ENCODE peak calls at places on chromosomes 6 and 20, in eight cellular contexts. L is A549, B is IMR-90, P is lower leg skin, S is tibial nerve, A is prostate gland, T is heart left ventricle, U is uterus. E is an unnamed sample.

GRCh38 chr6:109296305-109296915 is 85.9 kb downstream of the CD164 start:
- DNase-seq in S (no peak), L (no peak), U (no peak), A (peak; percentile 24), B (no peak), P (no peak), T (no peak), E (no peak)

GRCh38 chr6:19880066-19880465 is 42.9 kb downstream of the ID4 start:
- DNase-seq in L (no peak), B (no peak), T (no peak), A (no peak), S (no peak), P (no peak), U (no peak), E (no peak)

GRCh38 chr6:170212051-170212756 is 78.7 kb downstream of the DLL1 start:
- DNase-seq in U (peak; percentile 6), B (no peak), P (no peak), A (peak; percentile 3), L (no peak), T (no peak), S (no peak), E (peak; percentile 71)

GRCh38 chr6:118813795-118814194 is 80.2 kb upstream of the ASF1A start:
- DNase-seq in P (no peak), S (no peak), B (peak; percentile 76), A (no peak), L (no peak), T (no peak), U (no peak), E (no peak)

GRCh38 chr6:153790881-153791473 is 248.1 kb upstream of the OPRM1 start:
- DNase-seq in S (no peak), P (no peak), A (no peak), T (no peak), U (no peak), L (no peak), B (no peak), E (no peak)

GRCh38 chr20:19758888-19759331 is 852 bp downstream of the RIN2 start:
- DNase-seq in P (peak; percentile 96), S (peak; percentile 44), B (no peak), A (peak; percentile 66), T (peak; percentile 93), U (peak; percentile 64), L (peak; percentile 55), E (peak; percentile 88)

GRCh38 chr6:6694368-6694780 is 105.9 kb downstream of the LY86 start:
- DNase-seq in P (peak; percentile 86), L (no peak), U (no peak), B (no peak), A (no peak), T (no peak), S (no peak), E (no peak)

GRCh38 chr6:55917756-55918415 is 42.5 kb upstream of the BMP5 start:
- DNase-seq in B (peak; percentile 48), T (no peak), L (no peak), A (no peak), P (no peak), U (no peak), S (no peak), E (no peak)

GRCh38 chr6:136250686-136251008 is 536 bp upstream of the MTFR2 start:
- DNase-seq in L (no peak), T (no peak), A (no peak), B (no peak), P (no peak), U (no peak), S (no peak), E (no peak)

GRCh38 chr6:136251394-136251793 is 1.3 kb upstream of the MTFR2 start:
- DNase-seq in U (no peak), A (no peak), P (no peak), B (no peak), L (no peak), T (no peak), S (no peak), E (no peak)

GRCh38 chr6:136249336-136249735 is 775 bp downstream of the MTFR2 start:
- DNase-seq in L (no peak), P (no peak), U (no peak), S (no peak), B (peak; percentile 56), A (no peak), T (no peak), E (no peak)

GRCh38 chr6:136252441-136252840 is 2.3 kb upstream of the MTFR2 start:
- DNase-seq in T (no peak), L (no peak), S (no peak), U (no peak), P (no peak), B (no peak), A (no peak), E (no peak)

DNA sequence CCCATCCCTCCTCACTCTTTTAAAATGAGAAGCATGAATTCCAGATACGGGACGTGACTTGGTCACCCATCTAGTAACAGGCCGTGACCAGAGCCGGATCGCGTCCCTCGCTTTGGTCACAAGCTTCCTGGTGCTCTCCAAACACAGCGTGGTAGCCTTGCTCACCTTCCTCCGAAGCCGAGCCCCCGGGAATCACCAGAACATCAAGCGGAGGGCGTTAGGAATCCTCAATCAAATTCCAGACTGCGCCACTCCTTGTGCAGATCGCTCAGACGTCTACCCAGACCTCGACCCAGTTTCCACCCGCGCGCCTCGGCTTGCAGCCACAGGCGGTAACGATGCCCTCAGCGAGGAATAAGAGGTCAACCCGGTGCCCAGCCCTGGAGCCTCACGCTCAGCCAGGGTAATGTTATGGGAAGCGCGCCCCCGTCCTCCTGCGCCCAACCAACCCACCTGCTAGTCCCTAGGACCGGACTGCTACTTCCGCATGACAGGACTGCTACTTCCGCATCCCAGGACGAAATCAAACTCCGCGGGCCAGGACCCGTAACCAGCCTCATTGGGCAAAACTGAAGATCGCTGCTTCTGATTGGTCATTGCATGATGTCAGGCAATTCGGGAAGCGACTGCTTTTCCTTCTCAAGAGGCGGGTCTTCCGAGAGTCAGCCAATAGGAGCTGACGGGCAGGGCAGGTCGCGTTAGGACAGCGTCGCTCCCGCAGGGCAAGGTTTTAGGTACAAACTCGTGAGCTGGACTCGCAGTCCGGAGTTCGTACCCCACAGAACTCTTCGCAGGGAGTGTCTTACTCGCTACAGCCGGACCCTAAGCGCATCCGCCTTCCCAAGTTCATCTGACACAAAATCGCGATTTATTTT is at the start of gene MTFR2:
- DNase-seq in U (peak; percentile 91), B (peak; percentile 99), P (peak; percentile 98), T (peak; percentile 97), S (peak; percentile 83), A (peak; percentile 97), L (peak; percentile 96), E (peak; percentile 97)
- TF ChIP-seq POLR2A in U (no peak), B (peak; percentile 82), P (no peak), T (no peak), S (no peak), A (peak; percentile 30), L (peak; percentile 50), E (no peak)

DNA sequence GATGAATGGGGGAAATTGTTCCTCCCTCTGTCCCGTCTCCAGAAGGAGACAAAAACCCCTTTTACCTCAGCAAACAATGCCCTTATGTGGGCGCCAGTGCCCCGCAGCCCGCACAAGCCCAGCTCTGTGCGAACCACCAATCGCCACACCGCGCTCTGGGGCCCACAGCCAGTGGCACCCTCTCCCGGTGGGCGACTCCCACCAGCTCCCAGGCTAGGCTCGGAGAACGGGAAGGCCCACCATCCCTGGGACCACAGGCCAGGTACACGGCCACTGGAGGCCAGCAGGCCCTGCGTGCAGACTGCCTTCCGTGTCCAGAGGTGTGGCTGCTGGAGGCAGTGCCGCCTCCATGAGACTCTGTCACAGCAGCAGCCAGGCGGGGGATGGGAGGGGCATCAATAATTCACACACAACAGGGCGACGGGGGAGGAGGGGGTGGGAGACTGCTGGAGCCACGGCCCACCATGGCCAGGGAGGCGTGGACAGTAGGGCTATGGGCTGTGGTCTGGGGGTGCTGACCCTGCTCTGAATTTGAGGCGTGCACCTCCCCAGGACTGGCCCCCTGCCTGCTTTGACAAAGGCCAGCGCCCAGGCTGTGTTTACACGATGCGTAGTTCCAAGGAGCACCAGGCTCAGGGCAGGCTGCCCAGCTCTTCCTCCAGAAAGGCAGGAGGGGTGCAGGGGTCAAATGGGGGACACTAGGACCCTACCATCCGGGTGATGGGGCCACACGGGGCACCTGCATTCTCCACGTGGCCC is 105.7 kb downstream of the ASXL1 start:
- DNase-seq in L (no peak), T (peak; percentile 25), U (no peak), S (no peak), B (no peak), A (peak; percentile 62), P (no peak), E (peak; percentile 66)
- TF ChIP-seq POLR2A in L (no peak), T (no peak), U (no peak), S (no peak), B (no peak), A (no peak), P (no peak), E (no peak)

GRCh38 chr6:134515976-134516375 is 198.1 kb upstream of the SGK1 start:
- DNase-seq in B (no peak), L (no peak), U (no peak), P (no peak), S (no peak), A (no peak), T (no peak), E (no peak)

GRCh38 chr6:134510121-134510520 is 192.2 kb upstream of the SGK1 start:
- DNase-seq in A (no peak), U (no peak), L (no peak), S (no peak), B (peak; percentile 85), T (no peak), P (no peak), E (no peak)

GRCh38 chr6:134510920-134511319 is 193.0 kb upstream of the SGK1 start:
- DNase-seq in B (no peak), P (no peak), S (no peak), T (no peak), A (no peak), L (no peak), U (no peak), E (no peak)

GRCh38 chr6:134511984-134512383 is 194.1 kb upstream of the SGK1 start:
- DNase-seq in B (no peak), L (no peak), S (no peak), A (no peak), P (no peak), T (no peak), U (no peak), E (no peak)

DNA sequence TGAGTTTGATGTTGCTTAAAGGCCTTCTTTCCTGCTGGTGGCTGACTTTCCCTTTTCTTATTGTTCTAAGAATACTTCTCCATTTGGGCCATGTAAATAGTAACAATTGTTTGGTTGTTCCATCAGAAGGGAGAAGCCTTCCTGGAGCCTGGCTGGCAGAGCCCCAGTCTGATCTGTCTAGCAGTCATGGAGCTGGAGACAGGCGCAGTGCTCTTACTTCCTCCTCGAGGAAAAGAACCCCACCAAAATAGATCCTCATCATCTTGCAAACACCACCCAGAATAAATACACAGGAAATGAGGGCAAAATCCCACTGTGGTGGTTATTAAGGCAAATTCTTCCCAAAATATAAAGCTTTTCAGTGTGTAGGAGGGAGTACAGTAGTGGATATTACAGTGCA is 195.0 kb upstream of the SGK1 start:
- DNase-seq in L (no peak), T (peak; percentile 80), B (peak; percentile 31), U (no peak), P (no peak), A (no peak), S (no peak), E (no peak)
- TF ChIP-seq POLR2A in L (no peak), T (no peak), B (no peak), U (no peak), P (no peak), A (no peak), S (no peak), E (no peak)

GRCh38 chr6:134956676-134957075 is 6.8 kb upstream of the ALDH8A1 start:
- DNase-seq in U (no peak), A (no peak), T (no peak), B (peak; percentile 43), P (no peak), S (no peak), L (no peak), E (no peak)

GRCh38 chr6:134962421-134962820 is 12.5 kb upstream of the ALDH8A1 start:
- DNase-seq in S (no peak), T (no peak), B (no peak), P (no peak), L (no peak), U (no peak), A (no peak), E (no peak)

GRCh38 chr6:134961366-134961765 is 11.5 kb upstream of the ALDH8A1 start:
- DNase-seq in A (no peak), L (no peak), B (no peak), T (no peak), U (no peak), S (no peak), P (no peak), E (no peak)

GRCh38 chr6:134956032-134956431 is 6.1 kb upstream of the ALDH8A1 start:
- DNase-seq in A (no peak), U (no peak), B (peak; percentile 19), P (no peak), S (no peak), T (no peak), L (no peak), E (no peak)

DNA sequence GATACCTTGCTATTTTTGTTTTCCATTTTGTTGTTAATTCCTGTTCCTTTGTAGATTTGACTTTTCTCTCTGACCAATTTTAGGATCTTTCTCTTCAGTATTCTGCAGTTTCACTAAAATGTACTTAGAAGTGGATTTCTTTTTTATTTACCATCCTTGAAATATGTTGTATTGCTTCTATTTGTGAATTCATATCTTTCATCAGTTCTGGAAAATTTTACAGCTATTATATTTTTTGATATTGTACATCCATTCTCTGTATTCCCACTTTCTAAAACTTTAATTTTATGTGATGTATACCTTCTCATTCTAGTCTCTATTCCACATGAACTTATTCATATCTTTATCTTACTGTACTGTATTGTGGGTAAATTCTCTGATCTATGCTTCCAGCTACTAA is 9.7 kb upstream of the ALDH8A1 start:
- DNase-seq in B (no peak), L (no peak), T (no peak), S (no peak), U (no peak), P (no peak), A (no peak), E (no peak)
- TF ChIP-seq POLR2A in B (no peak), L (no peak), T (no peak), S (no peak), U (no peak), P (no peak), A (no peak), E (no peak)

E was measured in suprapubic skin.